ENCODE peak calls at places on chromosomes 7 and 10, in seven cellular contexts. D is cardiac fibroblast, P is fibroblast of lung, F is brain microvascular endothelial cell, R is AG04450, H is A549, L is astrocyte of the spinal cord. I is an unnamed sample.

GRCh38 chr10:124381011-124381591 is 37.6 kb downstream of the OAT start:
- DNase-seq in D (no peak), P (peak; percentile 17), F (no peak), R (no peak), H (no peak), L (peak; percentile 29), I (no peak)

GRCh38 chr7:96614154-96614867 is 95.3 kb downstream of the SEM1 start:
- DNase-seq in D (no peak), P (no peak), F (no peak), R (no peak), H (no peak), L (no peak), I (no peak)

GRCh38 chr10:104441601-104442000 is 88.0 kb downstream of the CFAP58 start:
- DNase-seq in D (peak; percentile 64), P (peak; percentile 91), F (peak; percentile 93), R (peak; percentile 68), H (no peak), L (peak; percentile 96), I (peak; percentile 93)

GRCh38 chr7:42645906-42646305 is 266.0 kb downstream of the C7orf25 start:
- DNase-seq in D (peak; percentile 23), P (peak; percentile 39), F (no peak), R (no peak), H (no peak), L (no peak), I (peak; percentile 53)

GRCh38 chr10:132061030-132061429 is 4.7 kb upstream of the JAKMIP3 start:
- DNase-seq in D (no peak), P (no peak), F (no peak), R (no peak), H (no peak), L (no peak), I (no peak)

GRCh38 chr10:29734980-29735627 is 100.3 kb upstream of the SVIL start:
- DNase-seq in D (peak; percentile 53), P (peak; percentile 45), F (peak; percentile 12), R (no peak), H (peak; percentile 40), L (peak; percentile 33), I (peak; percentile 37)

GRCh38 chr7:28347462-28347861 is 64.9 kb upstream of the CREB5 start:
- DNase-seq in D (peak; percentile 50), P (peak; percentile 97), F (no peak), R (peak; percentile 55), H (no peak), L (no peak), I (peak; percentile 43)

GRCh38 chr10:93600861-93601773 is at the start of gene RBP4:
- DNase-seq in D (peak; percentile 52), P (peak; percentile 33), F (peak; percentile 1), R (no peak), H (no peak), L (peak; percentile 28), I (peak; percentile 43)

GRCh38 chr7:48213226-48213625 is 42.0 kb downstream of the ABCA13 start:
- DNase-seq in D (no peak), P (no peak), F (no peak), R (no peak), H (no peak), L (no peak), I (no peak)

GRCh38 chr10:60722623-60723022 is 55.7 kb upstream of the CDK1 start:
- DNase-seq in D (no peak), P (no peak), F (no peak), R (no peak), H (no peak), L (no peak), I (no peak)

GRCh38 chr10:101453318-101453717 is 99.4 kb downstream of the BTRC start:
- DNase-seq in D (no peak), P (no peak), F (no peak), R (no peak), H (no peak), L (no peak), I (no peak)

GRCh38 chr7:28573059-28573553 is 160.8 kb downstream of the CREB5 start:
- DNase-seq in D (peak; percentile 27), P (peak; percentile 40), F (peak; percentile 68), R (no peak), H (no peak), L (peak; percentile 75), I (peak; percentile 46)

GRCh38 chr7:106521115-106521514 is 139.8 kb downstream of the CCDC71L start:
- DNase-seq in D (no peak), P (no peak), F (no peak), R (no peak), H (no peak), L (no peak), I (no peak)

GRCh38 chr10:103696411-103697145 is 158.8 kb downstream of the SH3PXD2A start:
- DNase-seq in D (peak; percentile 88), P (peak; percentile 84), F (peak; percentile 98), R (peak; percentile 58), H (peak; percentile 95), L (peak; percentile 94), I (peak; percentile 89)

GRCh38 chr10:30459283-30459682 is 25.3 kb downstream of the MAP3K8 start:
- DNase-seq in D (no peak), P (no peak), F (peak; percentile 48), R (no peak), H (no peak), L (peak; percentile 62), I (no peak)

GRCh38 chr10:34121125-34121973 is 693.7 kb downstream of the PARD3 start:
- DNase-seq in D (no peak), P (no peak), F (no peak), R (no peak), H (no peak), L (no peak), I (peak; percentile 38)

GRCh38 chr7:29976673-29977072 is 12.9 kb downstream of the SCRN1 start:
- DNase-seq in D (peak; percentile 87), P (peak; percentile 59), F (no peak), R (no peak), H (no peak), L (peak; percentile 64), I (peak; percentile 89)

GRCh38 chr10:1274746-1275544 is 218.8 kb downstream of the WDR37 start:
- DNase-seq in D (no peak), P (no peak), F (no peak), R (no peak), H (no peak), L (no peak), I (no peak)

GRCh38 chr7:508461-509170 is 11.0 kb downstream of the PDGFA start:
- DNase-seq in D (no peak), P (no peak), F (no peak), R (no peak), H (no peak), L (no peak), I (no peak)

GRCh38 chr7:20198295-20198694 is 18.9 kb downstream of the MACC1 start:
- DNase-seq in D (no peak), P (no peak), F (no peak), R (no peak), H (no peak), L (no peak), I (no peak)

GRCh38 chr7:1579481-1580421 is 9.9 kb upstream of the PSMG3 start:
- DNase-seq in D (peak; percentile 68), P (peak; percentile 55), F (peak; percentile 25), R (no peak), H (peak; percentile 74), L (peak; percentile 43), I (peak; percentile 61)

GRCh38 chr7:157683251-157684156 is 346.7 kb downstream of the DNAJB6 start:
- DNase-seq in D (no peak), P (no peak), F (no peak), R (no peak), H (no peak), L (no peak), I (no peak)

GRCh38 chr7:13032524-13032923 is 345.1 kb downstream of the ARL4A start:
- DNase-seq in D (no peak), P (no peak), F (no peak), R (no peak), H (no peak), L (peak; percentile 52), I (no peak)

GRCh38 chr10:2019281-2019680 is 282.0 kb upstream of the ADARB2 start:
- DNase-seq in D (no peak), P (no peak), F (no peak), R (no peak), H (no peak), L (no peak), I (no peak)

DNA sequence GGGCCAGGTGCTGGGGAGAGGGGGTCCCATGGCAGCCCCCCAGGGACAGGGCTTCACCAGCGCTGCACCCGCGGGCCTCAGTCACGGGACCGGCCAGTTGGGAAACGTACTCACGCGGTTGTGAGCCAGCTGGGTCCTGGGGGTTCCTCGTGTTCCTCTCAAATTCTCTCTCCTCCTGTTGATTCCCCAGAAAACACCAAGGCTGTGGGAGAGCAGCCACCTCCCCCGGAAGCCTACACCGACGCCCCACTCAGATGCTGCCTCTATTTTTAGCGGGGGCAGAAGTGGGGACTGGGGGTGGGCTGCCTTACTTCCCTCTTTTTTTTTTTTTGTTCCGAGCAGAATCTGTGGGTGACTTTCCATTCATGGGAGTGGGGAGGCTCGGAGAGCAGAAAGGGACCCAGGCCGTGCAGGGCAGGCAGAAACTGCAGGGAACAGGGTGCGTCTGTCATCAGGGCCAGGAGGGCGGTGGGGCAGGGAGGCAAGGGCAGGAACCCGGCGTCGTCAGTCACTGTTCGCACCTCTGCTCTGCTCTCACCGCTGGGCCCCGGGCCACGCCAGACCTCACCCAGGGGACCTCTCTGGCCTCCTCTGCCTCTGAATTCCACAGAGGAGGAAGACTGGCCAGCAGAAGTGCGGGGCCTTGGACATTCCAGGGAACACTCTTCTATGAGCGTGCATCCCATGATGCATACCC is 63.1 kb downstream of the CARD11 start:
- DNase-seq in D (no peak), P (no peak), F (no peak), R (no peak), H (no peak), L (no peak), I (no peak)
- H3K4me3 ChIP-seq in D (no peak overlapping the region), P (no peak overlapping the region), F (no peak overlapping the region), R (no peak overlapping the region), H (no peak overlapping the region), L (no peak overlapping the region), I (no peak overlapping the region)

GRCh38 chr7:37097983-37098382 is 350.7 kb downstream of the ELMO1 start:
- DNase-seq in D (no peak), P (no peak), F (no peak), R (no peak), H (no peak), L (no peak), I (no peak)
- H3K4me3 ChIP-seq in D (no peak overlapping the region), P (no peak overlapping the region), F (no peak overlapping the region), R (no peak overlapping the region), H (no peak overlapping the region), L (no peak overlapping the region), I (no peak overlapping the region)

GRCh38 chr7:103348959-103349358 is 1.5 kb downstream of the PSMC2 start:
- DNase-seq in D (no peak), P (no peak), F (no peak), R (no peak), H (no peak), L (no peak), I (no peak)
- H3K4me3 ChIP-seq in D (no peak overlapping the region), P (peak overlapping the region; percentile 98), F (peak overlapping the region; percentile 91), R (peak overlapping the region; percentile 91), H (peak overlapping the region; percentile 58), L (peak overlapping the region; percentile 74), I (peak overlapping the region; percentile 81)

DNA sequence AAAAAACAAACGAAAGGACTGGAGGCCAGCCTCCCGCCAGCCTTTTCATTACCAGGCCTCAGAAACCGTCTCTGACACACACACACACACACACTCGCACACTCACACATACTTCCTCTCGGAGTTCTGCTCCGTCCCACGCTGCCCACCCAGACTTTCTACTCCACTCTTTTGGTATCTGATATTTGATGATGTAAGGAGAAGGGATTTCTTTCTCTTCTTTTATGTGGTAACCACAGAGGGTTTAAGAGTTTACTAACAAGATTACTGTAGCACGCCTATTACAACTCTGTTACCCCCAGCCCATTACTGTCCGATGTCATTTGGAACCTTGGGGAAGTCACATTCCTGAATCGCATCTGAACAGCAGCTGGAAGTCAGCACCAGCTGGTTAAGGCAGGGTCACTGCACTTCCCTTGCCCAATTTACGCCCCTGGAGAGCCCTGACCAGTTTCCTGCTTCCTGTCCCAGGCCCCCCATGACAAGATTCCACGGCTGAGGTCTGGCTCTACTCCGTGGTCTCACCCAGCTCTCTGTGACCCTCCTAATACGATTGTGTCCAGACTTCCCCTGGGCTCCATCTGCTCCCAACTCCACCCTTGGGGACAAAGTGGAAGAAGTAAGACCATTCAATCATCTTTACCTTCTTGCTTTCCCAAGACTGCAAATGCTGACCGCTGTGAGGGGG is 1.1 kb downstream of the DENND2A start:
- DNase-seq in D (peak; percentile 76), P (peak; percentile 71), F (peak; percentile 73), R (peak; percentile 77), H (no peak), L (peak; percentile 83), I (peak; percentile 75)
- H3K4me3 ChIP-seq in D (peak overlapping the region; percentile 46), P (peak overlapping the region; percentile 73), F (peak overlapping the region; percentile 68), R (peak overlapping the region; percentile 79), H (peak overlapping the region; percentile 63), L (peak overlapping the region; percentile 71), I (peak overlapping the region; percentile 58)